ENCODE peak calls at places on chromosomes 5 and 9, in four cellular contexts. C is ovary, O is transverse colon, D is stomach. L is an unnamed sample.
A peak's percentile ranks its signal among the peaks of the same experiment; 100 is the strongest.

GRCh38 chr5:149063017-149063687 is at the start of gene SH3TC2:
- DNase-seq in C (no peak), O (peak; percentile 54), D (peak; percentile 26), L (no peak)

GRCh38 chr9:5869315-5870019 is 21.2 kb upstream of the MLANA start:
- DNase-seq in C (no peak), O (no peak), D (no peak), L (no peak)

GRCh38 chr9:36748322-36748899 is 175.7 kb downstream of the MELK start:
- DNase-seq in C (no peak), O (no peak), D (peak; percentile 27), L (no peak)

GRCh38 chr5:144467795-144468194 is 297.1 kb downstream of the KCTD16 start:
- DNase-seq in C (no peak), O (peak; percentile 9), D (no peak), L (no peak)

GRCh38 chr5:107670927-107671741 is at the start of gene EFNA5:
- DNase-seq in C (peak; percentile 20), O (peak; percentile 41), D (peak; percentile 46), L (peak; percentile 36)

GRCh38 chr5:16713386-16713928 is 96.7 kb upstream of the RETREG1 start:
- DNase-seq in C (no peak), O (peak; percentile 37), D (no peak), L (no peak)

GRCh38 chr5:371811-372555 is 50.5 kb downstream of the AHRR start:
- DNase-seq in C (no peak), O (peak; percentile 5), D (peak; percentile 23), L (no peak)

GRCh38 chr5:5810461-5810860 is 388.0 kb downstream of the ICE1 start:
- DNase-seq in C (no peak), O (no peak), D (no peak), L (no peak)

GRCh38 chr5:82719368-82719767 is 357.8 kb downstream of the TMEM167A start:
- DNase-seq in C (no peak), O (no peak), D (no peak), L (no peak)

GRCh38 chr9:135950135-135950682 is 11.0 kb downstream of the UBAC1 start:
- DNase-seq in C (no peak), O (no peak), D (no peak), L (no peak)

GRCh38 chr9:137575725-137576411 is 2.9 kb downstream of the DPH7 start:
- DNase-seq in C (no peak), O (no peak), D (no peak), L (no peak)

GRCh38 chr9:34125681-34126206 is 754 bp downstream of the DCAF12 start:
- DNase-seq in C (no peak), O (peak; percentile 16), D (no peak), L (no peak)

GRCh38 chr5:16588434-16589214 is 28.2 kb downstream of the RETREG1 start:
- DNase-seq in C (no peak), O (no peak), D (no peak), L (no peak)

GRCh38 chr5:138701678-138702077 is 51.5 kb upstream of the CTNNA1 start:
- DNase-seq in C (no peak), O (no peak), D (no peak), L (no peak)

GRCh38 chr5:40776658-40776977 is 20.9 kb upstream of the TTC33 start:
- DNase-seq in C (no peak), O (no peak), D (no peak), L (no peak)

GRCh38 chr5:76742586-76742985 is 26.7 kb downstream of the F2R start:
- DNase-seq in C (no peak), O (no peak), D (no peak), L (peak; percentile 19)

GRCh38 chr9:87546704-87547103 is 49.0 kb downstream of the DAPK1 start:
- DNase-seq in C (no peak), O (no peak), D (no peak), L (no peak)

GRCh38 chr9:34171753-34172535 is 6.9 kb upstream of the UBAP1 start:
- DNase-seq in C (no peak), O (peak; percentile 32), D (no peak), L (peak; percentile 44)

GRCh38 chr5:168317521-168318147 is 26.2 kb downstream of the WWC1 start:
- DNase-seq in C (no peak), O (no peak), D (peak; percentile 44), L (peak; percentile 48)

GRCh38 chr5:146052780-146053179 is 52.6 kb downstream of the PLAC8L1 start:
- DNase-seq in C (no peak), O (no peak), D (no peak), L (no peak)

GRCh38 chr9:134435527-134436355 is 109.5 kb downstream of the RXRA start:
- DNase-seq in C (no peak), O (no peak), D (no peak), L (no peak)
- H3K27ac ChIP-seq in C (peak overlapping the region; percentile 85), O (peak overlapping the region; percentile 88), D (peak overlapping the region; percentile 91), L (peak overlapping the region; percentile 23)

DNA sequence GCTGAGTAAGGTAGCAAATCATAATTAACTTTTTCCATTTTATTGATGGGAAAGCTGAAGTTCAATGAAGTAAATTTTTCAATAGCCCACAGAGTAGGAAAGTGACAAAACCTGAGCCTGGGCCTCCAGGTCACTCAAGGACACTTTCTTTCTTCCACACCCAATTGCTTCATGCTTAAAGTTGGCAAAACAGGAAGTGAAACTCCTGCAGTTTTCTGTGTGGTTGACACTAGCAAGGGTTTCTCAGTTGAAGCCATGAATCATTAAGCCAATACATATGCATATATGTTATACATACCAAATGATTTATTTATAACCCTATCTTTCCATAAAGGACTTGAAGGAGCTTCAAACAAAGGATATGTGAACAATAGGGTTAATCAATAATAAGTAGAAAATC is 13.9 kb downstream of the TLR4 start:
- DNase-seq in C (no peak), O (peak; percentile 20), D (no peak), L (no peak)
- H3K27ac ChIP-seq in C (no peak overlapping the region), O (no peak overlapping the region), D (no peak overlapping the region), L (no peak overlapping the region)

DNA sequence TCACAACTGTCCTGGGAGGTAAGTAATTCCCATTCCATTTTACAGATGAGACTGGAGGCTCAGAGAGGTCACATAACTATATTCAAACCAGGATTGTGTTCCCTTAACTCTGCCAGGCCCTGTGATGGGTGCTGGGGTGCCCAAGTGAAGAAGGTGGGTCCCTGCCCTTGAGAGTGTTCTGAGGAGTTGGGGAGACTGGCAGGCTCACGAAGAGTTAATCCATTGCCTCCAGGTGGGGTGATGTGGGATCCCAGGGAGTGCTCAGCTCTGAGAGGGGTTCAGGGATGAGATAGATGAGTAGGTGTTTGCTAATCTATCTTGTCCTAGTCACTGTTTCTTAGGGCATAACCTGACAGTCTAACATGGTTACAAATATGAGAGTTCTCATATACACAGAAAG is 36.7 kb downstream of the GSN start:
- DNase-seq in C (no peak), O (no peak), D (no peak), L (no peak)
- H3K27ac ChIP-seq in C (no peak overlapping the region), O (peak overlapping the region; percentile 78), D (peak overlapping the region; percentile 96), L (no peak overlapping the region)

GRCh38 chr5:8059337-8059736 is 190.4 kb downstream of the MTRR start:
- DNase-seq in C (no peak), O (no peak), D (no peak), L (no peak)

GRCh38 chr5:8057764-8058163 is 188.8 kb downstream of the MTRR start:
- DNase-seq in C (peak; percentile 81), O (no peak), D (no peak), L (no peak)

GRCh38 chr5:8060235-8061139 is 191.5 kb downstream of the MTRR start:
- DNase-seq in C (no peak), O (no peak), D (no peak), L (no peak)

GRCh38 chr5:8061140-8061469 is 192.2 kb downstream of the MTRR start:
- DNase-seq in C (no peak), O (no peak), D (no peak), L (no peak)

GRCh38 chr5:8058626-8059180 is 189.8 kb downstream of the MTRR start:
- DNase-seq in C (no peak), O (no peak), D (no peak), L (no peak)
- H3K27ac ChIP-seq in C (no peak overlapping the region), O (no peak overlapping the region), D (no peak overlapping the region), L (no peak overlapping the region)

GRCh38 chr9:129318121-129319075 is 140.3 kb upstream of the IER5L start:
- DNase-seq in C (peak; percentile 52), O (no peak), D (peak; percentile 23), L (no peak)
- H3K27ac ChIP-seq in C (peak overlapping the region; percentile 88), O (peak overlapping the region; percentile 87), D (peak overlapping the region; percentile 89), L (no peak overlapping the region)

GRCh38 chr9:95495988-95496387 is 20.8 kb downstream of the PTCH1 start:
- DNase-seq in C (no peak), O (no peak), D (no peak), L (no peak)

GRCh38 chr9:95499101-95499676 is 17.6 kb downstream of the PTCH1 start:
- DNase-seq in C (no peak), O (no peak), D (no peak), L (no peak)

GRCh38 chr9:95499847-95500246 is 16.9 kb downstream of the PTCH1 start:
- DNase-seq in C (no peak), O (no peak), D (peak; percentile 46), L (no peak)

GRCh38 chr9:95497772-95498171 is 19.0 kb downstream of the PTCH1 start:
- DNase-seq in C (no peak), O (no peak), D (no peak), L (no peak)

GRCh38 chr9:95498641-95499040 is 18.1 kb downstream of the PTCH1 start:
- DNase-seq in C (no peak), O (no peak), D (no peak), L (no peak)
- H3K27ac ChIP-seq in C (no peak overlapping the region), O (peak overlapping the region; percentile 53), D (peak overlapping the region; percentile 25), L (no peak overlapping the region)

GRCh38 chr5:123157797-123158528 is 68.9 kb downstream of the PRDM6 start:
- DNase-seq in C (no peak), O (no peak), D (no peak), L (no peak)

GRCh38 chr5:123164019-123164418 is 75.0 kb downstream of the PRDM6 start:
- DNase-seq in C (no peak), O (no peak), D (no peak), L (no peak)

DNA sequence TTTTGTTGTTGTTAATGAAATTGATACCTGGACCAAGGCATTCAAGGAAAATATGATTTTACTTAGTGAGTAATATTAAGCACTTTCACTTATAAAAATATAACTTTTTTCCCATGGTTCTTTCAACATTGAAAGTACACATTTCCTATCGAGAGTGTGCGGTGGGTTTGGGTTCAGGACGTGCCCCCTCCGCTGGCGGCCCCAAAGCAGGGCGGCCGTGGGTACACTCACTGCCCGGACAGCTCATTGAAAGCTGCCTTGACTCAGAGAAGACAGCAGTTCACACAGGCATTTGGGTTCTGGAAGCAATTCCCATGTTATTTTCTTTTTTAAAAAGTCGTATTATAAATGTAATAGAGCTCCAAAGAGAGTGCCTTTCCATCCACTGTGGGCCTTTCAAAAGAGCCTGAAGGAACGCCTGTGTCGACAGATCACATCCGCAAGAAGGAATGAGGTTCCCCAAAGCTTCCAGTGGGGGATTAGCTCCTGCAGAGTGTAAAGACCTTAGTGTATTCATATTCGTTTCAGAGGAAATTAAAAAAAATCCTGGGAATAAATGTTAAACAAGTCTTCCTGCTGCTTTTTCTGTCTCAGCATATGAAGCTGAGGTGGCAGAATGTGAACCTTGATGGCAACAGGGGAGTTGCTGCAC is 74.3 kb downstream of the PRDM6 start:
- DNase-seq in C (no peak), O (no peak), D (no peak), L (no peak)
- H3K27ac ChIP-seq in C (no peak overlapping the region), O (no peak overlapping the region), D (no peak overlapping the region), L (no peak overlapping the region)

DNA sequence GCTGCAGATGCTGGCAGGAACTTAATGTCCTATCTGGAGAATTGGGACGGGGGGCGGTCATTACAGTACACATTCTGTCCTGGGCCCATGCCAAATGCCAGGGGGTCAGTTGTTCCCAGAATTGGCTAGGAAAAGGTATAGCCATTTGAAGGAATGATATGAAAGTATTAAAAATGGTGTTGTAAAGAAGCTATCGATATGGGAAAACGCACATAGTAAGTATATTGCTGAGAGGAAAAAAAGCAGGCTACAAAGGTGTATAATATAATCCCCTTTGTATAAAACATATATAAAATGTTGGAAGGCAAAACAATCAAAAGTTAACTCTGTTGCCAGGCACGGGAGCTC is 450 bp upstream of the ARHGEF39 start:
- DNase-seq in C (no peak), O (no peak), D (no peak), L (no peak)
- H3K27ac ChIP-seq in C (no peak overlapping the region), O (peak overlapping the region; percentile 99), D (peak overlapping the region; percentile 100), L (no peak overlapping the region)

L was measured in lung.